ENCODE peak calls at places on chromosomes 2 and 18, in four cellular contexts. One of them, this sample, is unnamed.

GRCh38 chr2:30823452-30823851 is 16.2 kb upstream of the CAPN13 start:
- DNase-seq in fibroblast of mammary gland: no peak
- DNase-seq in HCT116: no peak
- DNase-seq in body of pancreas: no peak
- DNase-seq in this sample: no peak

GRCh38 chr2:152336103-152336853 is 1.3 kb downstream of the FMNL2 start:
- DNase-seq in HCT116: no peak
- DNase-seq in body of pancreas: peak
- DNase-seq in fibroblast of mammary gland: peak
- DNase-seq in this sample: peak

GRCh38 chr18:62360806-62361205 is 35.7 kb downstream of the TNFRSF11A start:
- DNase-seq in body of pancreas: no peak
- DNase-seq in HCT116: no peak
- DNase-seq in fibroblast of mammary gland: no peak
- DNase-seq in this sample: no peak

GRCh38 chr18:54960197-54960596 is 936 bp upstream of the CCDC68 start:
- DNase-seq in fibroblast of mammary gland: no peak
- DNase-seq in HCT116: no peak
- DNase-seq in body of pancreas: no peak
- DNase-seq in this sample: no peak

GRCh38 chr2:171687287-171688128 is at the start of gene DYNC1I2:
- DNase-seq in fibroblast of mammary gland: peak
- DNase-seq in body of pancreas: peak
- DNase-seq in HCT116: peak
- DNase-seq in this sample: peak

GRCh38 chr2:233490831-233491230 is 75.8 kb downstream of the USP40 start:
- DNase-seq in fibroblast of mammary gland: no peak
- DNase-seq in body of pancreas: no peak
- DNase-seq in HCT116: no peak
- DNase-seq in this sample: no peak

GRCh38 chr2:240371461-240372000 is 63.9 kb upstream of the GPC1 start:
- DNase-seq in body of pancreas: no peak
- DNase-seq in HCT116: no peak
- DNase-seq in fibroblast of mammary gland: no peak
- DNase-seq in this sample: no peak

GRCh38 chr2:120230515-120231471 is 7.6 kb upstream of the TMEM185B start:
- DNase-seq in HCT116: no peak
- DNase-seq in fibroblast of mammary gland: no peak
- DNase-seq in body of pancreas: no peak
- DNase-seq in this sample: peak

GRCh38 chr2:167905668-167906067 is 341.7 kb downstream of the STK39 start:
- DNase-seq in body of pancreas: no peak
- DNase-seq in HCT116: no peak
- DNase-seq in fibroblast of mammary gland: no peak
- DNase-seq in this sample: no peak

GRCh38 chr2:9897331-9897737 is 54.1 kb downstream of the TAF1B start:
- DNase-seq in HCT116: peak
- DNase-seq in body of pancreas: peak
- DNase-seq in fibroblast of mammary gland: peak
- DNase-seq in this sample: peak

GRCh38 chr18:39455300-39455699 is 1889.7 kb upstream of the CELF4 start:
- DNase-seq in HCT116: no peak
- DNase-seq in fibroblast of mammary gland: peak
- DNase-seq in body of pancreas: peak
- DNase-seq in this sample: no peak

GRCh38 chr2:128600606-128601297 is 282.1 kb upstream of the HS6ST1 start:
- DNase-seq in fibroblast of mammary gland: no peak
- DNase-seq in body of pancreas: peak
- DNase-seq in HCT116: no peak
- DNase-seq in this sample: no peak

GRCh38 chr2:4354678-4355077 is 651.3 kb downstream of the DCDC2C start:
- DNase-seq in HCT116: no peak
- DNase-seq in body of pancreas: peak
- DNase-seq in fibroblast of mammary gland: no peak
- DNase-seq in this sample: peak

GRCh38 chr2:31729442-31730092 is 148.8 kb upstream of the SRD5A2 start:
- DNase-seq in HCT116: peak
- DNase-seq in body of pancreas: no peak
- DNase-seq in fibroblast of mammary gland: peak
- DNase-seq in this sample: peak

GRCh38 chr2:85330839-85331636 is 3.2 kb upstream of the TGOLN2 start:
- DNase-seq in HCT116: no peak
- DNase-seq in fibroblast of mammary gland: no peak
- DNase-seq in body of pancreas: no peak
- DNase-seq in this sample: peak

GRCh38 chr18:35588995-35589394 is 7.5 kb downstream of the GALNT1 start:
- DNase-seq in body of pancreas: no peak
- DNase-seq in HCT116: no peak
- DNase-seq in fibroblast of mammary gland: no peak
- DNase-seq in this sample: peak

GRCh38 chr2:58638256-58638795 is 397.2 kb upstream of the FANCL start:
- DNase-seq in body of pancreas: no peak
- DNase-seq in fibroblast of mammary gland: no peak
- DNase-seq in HCT116: no peak
- DNase-seq in this sample: no peak

GRCh38 chr2:163515836-163516235 is 220.0 kb downstream of the FIGN start:
- DNase-seq in HCT116: no peak
- DNase-seq in fibroblast of mammary gland: no peak
- DNase-seq in body of pancreas: no peak
- DNase-seq in this sample: no peak

GRCh38 chr2:191848771-191849726 is 2.2 kb upstream of the CAVIN2 start:
- DNase-seq in body of pancreas: no peak
- DNase-seq in HCT116: no peak
- DNase-seq in fibroblast of mammary gland: no peak
- DNase-seq in this sample: no peak

GRCh38 chr18:5488844-5489243 is 55.0 kb downstream of the EPB41L3 start:
- DNase-seq in HCT116: no peak
- DNase-seq in fibroblast of mammary gland: peak
- DNase-seq in body of pancreas: no peak
- DNase-seq in this sample: no peak

GRCh38 chr2:239913632-239914417 is 111.3 kb downstream of the NDUFA10 start:
- DNase-seq in fibroblast of mammary gland: no peak
- DNase-seq in body of pancreas: no peak
- DNase-seq in HCT116: no peak
- DNase-seq in this sample: no peak

GRCh38 chr2:28618221-28619141 is 122.6 kb downstream of the PLB1 start:
- DNase-seq in fibroblast of mammary gland: no peak
- DNase-seq in body of pancreas: no peak
- DNase-seq in HCT116: no peak
- DNase-seq in this sample: no peak

GRCh38 chr2:219731173-219731572 is 103.7 kb downstream of the SLC4A3 start:
- DNase-seq in body of pancreas: no peak
- DNase-seq in HCT116: no peak
- DNase-seq in fibroblast of mammary gland: peak
- DNase-seq in this sample: no peak

GRCh38 chr2:133452561-133452960 is 115.7 kb downstream of the NCKAP5 start:
- DNase-seq in body of pancreas: no peak
- DNase-seq in HCT116: no peak
- DNase-seq in fibroblast of mammary gland: no peak
- DNase-seq in this sample: no peak

GRCh38 chr2:235949567-235950472 is 218.4 kb downstream of the GBX2 start:
- DNase-seq in fibroblast of mammary gland: no peak
- DNase-seq in body of pancreas: no peak
- DNase-seq in HCT116: no peak
- DNase-seq in this sample: no peak

GRCh38 chr2:240132651-240132980 is 3.5 kb downstream of the COPS9 start:
- DNase-seq in fibroblast of mammary gland: no peak
- DNase-seq in body of pancreas: no peak
- DNase-seq in HCT116: no peak
- DNase-seq in this sample: no peak

GRCh38 chr2:47402555-47402804 is 476 bp upstream of the MSH2 start:
- DNase-seq in HCT116: no peak
- DNase-seq in body of pancreas: no peak
- DNase-seq in fibroblast of mammary gland: peak
- DNase-seq in this sample: no peak

GRCh38 chr18:3594760-3595241 is 144.8 kb downstream of the TGIF1 start:
- DNase-seq in fibroblast of mammary gland: no peak
- DNase-seq in HCT116: no peak
- DNase-seq in body of pancreas: no peak
- DNase-seq in this sample: no peak

GRCh38 chr2:150997066-150997465 is 264.6 kb downstream of the RBM43 start:
- DNase-seq in fibroblast of mammary gland: peak
- DNase-seq in body of pancreas: no peak
- DNase-seq in HCT116: no peak
- DNase-seq in this sample: no peak

GRCh38 chr2:25825238-25825637 is 53.0 kb downstream of the ASXL2 start:
- DNase-seq in body of pancreas: no peak
- DNase-seq in fibroblast of mammary gland: no peak
- DNase-seq in HCT116: no peak
- DNase-seq in this sample: peak

GRCh38 chr18:23992119-23992940 is 22.2 kb upstream of the TTC39C start:
- DNase-seq in fibroblast of mammary gland: no peak
- DNase-seq in body of pancreas: peak
- DNase-seq in HCT116: no peak
- DNase-seq in this sample: peak

GRCh38 chr18:1488394-1488793 is 583.7 kb downstream of the ADCYAP1 start:
- DNase-seq in HCT116: no peak
- DNase-seq in fibroblast of mammary gland: no peak
- DNase-seq in body of pancreas: no peak
- DNase-seq in this sample: no peak

GRCh38 chr18:66534110-66534509 is 69.8 kb downstream of the CDH19 start:
- DNase-seq in body of pancreas: no peak
- DNase-seq in HCT116: no peak
- DNase-seq in fibroblast of mammary gland: no peak
- DNase-seq in this sample: no peak

GRCh38 chr2:182133195-182133891 is 147.7 kb downstream of the PPP1R1C start:
- DNase-seq in HCT116: no peak
- DNase-seq in body of pancreas: no peak
- DNase-seq in fibroblast of mammary gland: peak
- DNase-seq in this sample: no peak

GRCh38 chr2:182129188-182129707 is 143.6 kb downstream of the PPP1R1C start:
- DNase-seq in fibroblast of mammary gland: no peak
- DNase-seq in body of pancreas: no peak
- DNase-seq in HCT116: no peak
- DNase-seq in this sample: no peak

GRCh38 chr2:182134201-182134600 is 148.5 kb downstream of the PPP1R1C start:
- DNase-seq in HCT116: no peak
- DNase-seq in body of pancreas: no peak
- DNase-seq in fibroblast of mammary gland: no peak
- DNase-seq in this sample: no peak

GRCh38 chr2:182132605-182133004 is 147.0 kb downstream of the PPP1R1C start:
- DNase-seq in HCT116: no peak
- DNase-seq in body of pancreas: no peak
- DNase-seq in fibroblast of mammary gland: peak
- DNase-seq in this sample: no peak
- TF ChIP-seq CTCF in HCT116: peak
- TF ChIP-seq CTCF in body of pancreas: no peak
- TF ChIP-seq CTCF in fibroblast of mammary gland: peak
- TF ChIP-seq CTCF in this sample: no peak

DNA sequence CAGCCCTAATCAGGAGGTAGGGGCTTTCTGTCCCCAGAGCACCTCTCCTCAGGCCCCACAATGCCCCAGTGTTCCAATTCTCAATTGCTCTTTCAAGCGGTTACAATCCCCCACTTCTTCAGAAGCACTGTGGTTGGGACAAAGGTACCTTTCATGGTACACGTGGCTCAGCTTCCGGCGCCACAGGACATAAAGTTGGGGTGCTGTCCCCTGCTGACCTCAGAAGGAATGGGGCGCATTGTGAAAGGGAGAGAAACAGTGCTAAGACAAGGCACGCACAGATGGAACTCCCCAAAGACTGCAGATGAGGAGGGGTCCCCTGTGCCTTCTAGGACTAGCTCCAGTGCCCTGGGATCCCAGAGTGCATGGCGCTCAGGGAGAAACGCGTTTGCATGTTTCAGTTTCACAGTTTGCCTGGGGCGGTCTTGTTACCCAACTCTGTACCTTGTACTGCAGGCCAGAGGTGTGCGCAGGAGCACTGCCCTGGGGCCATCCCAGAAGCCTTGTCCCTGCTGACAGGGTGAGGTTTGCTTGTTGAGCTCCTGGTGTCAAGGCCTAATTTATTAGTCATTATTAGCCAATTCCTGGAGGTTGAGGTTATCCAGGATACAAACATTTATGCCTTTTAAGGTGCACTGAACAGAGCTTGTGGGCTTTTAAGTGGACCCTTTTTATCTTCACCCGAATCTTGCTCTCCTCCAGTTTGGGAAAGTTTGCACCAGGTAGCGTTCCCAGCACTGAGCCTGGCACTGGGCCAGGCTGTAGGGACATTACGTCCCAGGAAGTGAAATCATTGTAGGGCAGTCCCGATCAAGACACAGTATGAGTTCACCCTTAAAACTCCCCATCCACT is 7.6 kb downstream of the CNDP1 start:
- DNase-seq in body of pancreas: peak
- DNase-seq in HCT116: no peak
- DNase-seq in fibroblast of mammary gland: no peak
- DNase-seq in this sample: no peak
- TF ChIP-seq CTCF in body of pancreas: no peak
- TF ChIP-seq CTCF in HCT116: no peak
- TF ChIP-seq CTCF in fibroblast of mammary gland: no peak
- TF ChIP-seq CTCF in this sample: no peak

DNA sequence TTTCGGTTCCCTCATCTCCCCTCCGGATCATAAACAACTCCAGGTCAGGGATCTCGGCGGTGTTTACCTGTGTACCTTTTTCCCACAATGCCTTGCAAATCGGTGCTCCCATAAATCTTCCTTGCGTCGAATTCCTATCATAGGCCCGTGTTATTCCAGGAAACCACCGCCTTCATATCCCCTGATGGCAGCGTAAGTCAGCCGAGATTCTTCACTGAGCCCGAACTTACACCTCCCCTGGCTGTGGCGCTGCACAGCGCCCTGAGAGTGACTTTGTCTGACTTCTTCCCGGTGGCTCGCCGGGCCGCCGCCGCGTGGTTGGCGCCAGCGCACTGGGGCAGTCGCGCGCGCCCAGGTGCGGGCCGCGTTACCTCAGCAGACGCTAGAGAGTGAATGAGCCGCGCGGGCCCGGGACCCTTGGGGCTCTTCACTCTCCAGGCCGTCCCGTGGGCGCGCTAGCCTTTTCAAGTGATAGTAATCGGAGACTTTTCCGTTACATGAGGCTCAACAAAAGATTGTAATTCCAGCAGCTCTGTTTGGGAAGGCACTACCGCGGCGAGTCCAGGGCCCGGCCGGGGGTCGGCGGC is 101.6 kb downstream of the SPTBN1 start:
- DNase-seq in fibroblast of mammary gland: peak
- DNase-seq in body of pancreas: peak
- DNase-seq in HCT116: peak
- DNase-seq in this sample: peak
- TF ChIP-seq CTCF in fibroblast of mammary gland: no peak
- TF ChIP-seq CTCF in body of pancreas: peak
- TF ChIP-seq CTCF in HCT116: no peak
- TF ChIP-seq CTCF in this sample: peak

GRCh38 chr2:207166349-207167128 is 791 bp upstream of the KLF7 start:
- DNase-seq in HCT116: no peak
- DNase-seq in body of pancreas: peak
- DNase-seq in fibroblast of mammary gland: peak
- DNase-seq in this sample: peak
- TF ChIP-seq CTCF in HCT116: no peak
- TF ChIP-seq CTCF in body of pancreas: peak
- TF ChIP-seq CTCF in fibroblast of mammary gland: no peak
- TF ChIP-seq CTCF in this sample: peak

GRCh38 chr18:53148056-53148574 is 808.1 kb downstream of the DCC start:
- DNase-seq in body of pancreas: no peak
- DNase-seq in fibroblast of mammary gland: no peak
- DNase-seq in HCT116: no peak
- DNase-seq in this sample: no peak
- TF ChIP-seq CTCF in body of pancreas: no peak
- TF ChIP-seq CTCF in fibroblast of mammary gland: no peak
- TF ChIP-seq CTCF in HCT116: no peak
- TF ChIP-seq CTCF in this sample: no peak